ENCODE peak calls at places on chromosomes 2 and 18, in seven cellular contexts. H is stimulated activated naive CD8-positive, alpha-beta T cell treated with anti-CD3 and anti-CD28 coated beads, Interleukin-15, Interleukin-2, amounts not matched to agents 100 U/mL and 50 U/mL, for 24 hours; Q is NAMALWA; W is germinal center; N is natural killer cell; G is upper lobe of right lung; K is left ventricle myocardium inferior. D is an unnamed sample.

GRCh38 chr18:39188278-39188677 is 1622.7 kb upstream of the CELF4 start:
- DNase-seq in H (no peak), Q (no peak), W (no peak), N (no peak), G (no peak), K (no peak), D (no peak)

GRCh38 chr2:127437781-127438726 is 19.8 kb downstream of the PROC start:
- DNase-seq in H (no peak), Q (no peak), W (no peak), N (no peak), G (peak), K (no peak), D (no peak)

GRCh38 chr18:79450289-79450920 is 54.7 kb downstream of the NFATC1 start:
- DNase-seq in H (no peak), Q (no peak), W (no peak), N (no peak), G (no peak), K (no peak), D (no peak)

GRCh38 chr2:5777089-5777488 is 84.9 kb downstream of the SOX11 start:
- DNase-seq in H (no peak), Q (no peak), W (no peak), N (no peak), G (no peak), K (no peak), D (no peak)

GRCh38 chr2:98091738-98092137 is 4.8 kb downstream of the VWA3B start:
- DNase-seq in H (no peak), Q (no peak), W (no peak), N (no peak), G (no peak), K (no peak), D (no peak)

GRCh38 chr18:58208207-58208944 is 164.3 kb downstream of the NEDD4L start:
- DNase-seq in H (no peak), Q (peak), W (no peak), N (no peak), G (no peak), K (no peak), D (no peak)

GRCh38 chr2:46275995-46276394 is 21.2 kb upstream of the EPAS1 start:
- DNase-seq in H (peak), Q (no peak), W (no peak), N (no peak), G (peak), K (peak), D (no peak)

GRCh38 chr2:179822540-179822939 is 38.9 kb downstream of the ZNF385B start:
- DNase-seq in H (no peak), Q (no peak), W (no peak), N (no peak), G (no peak), K (no peak), D (no peak)

GRCh38 chr2:30862054-30862651 is 54.9 kb upstream of the CAPN13 start:
- DNase-seq in H (peak), Q (peak), W (peak), N (no peak), G (no peak), K (peak), D (peak)

D was measured in B cell.